ENCODE peak calls at places on chromosomes 13 and 19, in four cellular contexts. S is EL, T is AG10803, K is amygdala. N is an unnamed sample.

GRCh38 chr13:50080856-50081105 is 65.5 kb downstream of the KCNRG start:
- DNase-seq in S (peak; percentile 31), T (no peak), K (no peak), N (no peak)

GRCh38 chr13:74891610-74892009 is 590.4 kb downstream of the TBC1D4 start:
- DNase-seq in S (peak; percentile 63), T (no peak), K (no peak), N (no peak)

GRCh38 chr13:92260363-92260762 is 861.9 kb downstream of the GPC5 start:
- DNase-seq in S (no peak), T (no peak), K (no peak), N (no peak)

GRCh38 chr13:73671011-73671410 is 463.2 kb downstream of the KLF12 start:
- DNase-seq in S (no peak), T (no peak), K (no peak), N (no peak)

GRCh38 chr13:44159633-44160279 is 213.9 kb upstream of the SERP2 start:
- DNase-seq in S (peak; percentile 36), T (no peak), K (no peak), N (no peak)

GRCh38 chr19:2223959-2224358 is 12.2 kb downstream of the PLEKHJ1 start:
- DNase-seq in S (no peak), T (no peak), K (no peak), N (no peak)

GRCh38 chr19:40862785-40863184 is 12.5 kb upstream of the CYP2A6 start:
- DNase-seq in S (no peak), T (peak; percentile 87), K (no peak), N (no peak)

GRCh38 chr19:50022823-50023222 is 2.3 kb downstream of the VRK3 start:
- DNase-seq in S (no peak), T (no peak), K (no peak), N (no peak)

GRCh38 chr19:54178581-54179261 is 5.8 kb upstream of the TMC4 start:
- DNase-seq in S (no peak), T (no peak), K (no peak), N (peak; percentile 58)

GRCh38 chr13:77001963-77002587 is 10.2 kb downstream of the CLN5 start:
- DNase-seq in S (no peak), T (peak; percentile 31), K (no peak), N (no peak)

GRCh38 chr13:83765796-83766195 is 116.5 kb downstream of the SLITRK1 start:
- DNase-seq in S (no peak), T (no peak), K (peak; percentile 34), N (no peak)

GRCh38 chr19:44657211-44657921 is 13.7 kb downstream of the PVR start:
- DNase-seq in S (peak; percentile 69), T (peak; percentile 66), K (no peak), N (no peak)

GRCh38 chr13:63041640-63042414 is 1626.2 kb upstream of the PCDH20 start:
- DNase-seq in S (no peak), T (no peak), K (no peak), N (no peak)

GRCh38 chr13:48586591-48587103 is 53.8 kb upstream of the RCBTB2 start:
- DNase-seq in S (no peak), T (no peak), K (no peak), N (no peak)

GRCh38 chr13:110835721-110836599 is 78.9 kb downstream of the ANKRD10 start:
- DNase-seq in S (no peak), T (no peak), K (no peak), N (no peak)

GRCh38 chr19:35959040-35959967 is 23.1 kb downstream of the LRFN3 start:
- DNase-seq in S (no peak), T (no peak), K (no peak), N (no peak)

GRCh38 chr13:110442946-110443632 is 118.4 kb downstream of the RAB20 start:
- DNase-seq in S (peak; percentile 74), T (peak; percentile 58), K (no peak), N (no peak)

GRCh38 chr13:67042556-67042955 is 187.6 kb downstream of the PCDH9 start:
- DNase-seq in S (no peak), T (no peak), K (no peak), N (no peak)

GRCh38 chr19:39417463-39418181 is 5.2 kb downstream of the PLEKHG2 start:
- DNase-seq in S (no peak), T (no peak), K (no peak), N (no peak)

GRCh38 chr19:33260628-33261418 is 35.2 kb upstream of the SLC7A10 start:
- DNase-seq in S (no peak), T (no peak), K (no peak), N (no peak)

GRCh38 chr19:10911579-10912363 is 16.7 kb downstream of the YIPF2 start:
- DNase-seq in S (no peak), T (no peak), K (no peak), N (no peak)

GRCh38 chr19:45613926-45614725 is 12.1 kb upstream of the GPR4 start:
- DNase-seq in S (peak; percentile 94), T (peak; percentile 88), K (no peak), N (no peak)

GRCh38 chr13:113328851-113329250 is 31.8 kb downstream of the LAMP1 start:
- DNase-seq in S (no peak), T (no peak), K (no peak), N (no peak)

GRCh38 chr13:76570485-76570884 is 315.7 kb downstream of the KCTD12 start:
- DNase-seq in S (no peak), T (no peak), K (no peak), N (no peak)

GRCh38 chr19:13015361-13016231 is 20.3 kb downstream of the NFIX start:
- DNase-seq in S (no peak), T (peak; percentile 78), K (no peak), N (no peak)

GRCh38 chr13:57630661-57631606 is 610 bp upstream of the PCDH17 start:
- DNase-seq in S (no peak), T (no peak), K (peak; percentile 60), N (no peak)

GRCh38 chr19:39481229-39481545 is 549 bp downstream of the TIMM50 start:
- DNase-seq in S (no peak), T (no peak), K (no peak), N (no peak)

GRCh38 chr13:114142640-114143490 is 10.4 kb upstream of the RASA3 start:
- DNase-seq in S (no peak), T (no peak), K (no peak), N (no peak)

GRCh38 chr19:48895226-48895625 is 3.3 kb downstream of the TULP2 start:
- DNase-seq in S (no peak), T (no peak), K (no peak), N (no peak)

GRCh38 chr19:5870986-5871394 is 650 bp upstream of the FUT5 start:
- DNase-seq in S (no peak), T (peak; percentile 25), K (no peak), N (no peak)

GRCh38 chr13:112702983-112703379 is 13.1 kb downstream of the ATP11A start:
- DNase-seq in S (no peak), T (no peak), K (no peak), N (no peak)

GRCh38 chr19:40524133-40524549 is 52.5 kb upstream of the SHKBP1 start:
- DNase-seq in S (no peak), T (no peak), K (no peak), N (no peak)

GRCh38 chr13:43331676-43332075 is 308.3 kb downstream of the DNAJC15 start:
- DNase-seq in S (no peak), T (no peak), K (peak; percentile 17), N (no peak)

GRCh38 chr13:43316997-43317396 is 293.6 kb downstream of the DNAJC15 start:
- DNase-seq in S (peak; percentile 73), T (peak; percentile 65), K (no peak), N (no peak)

GRCh38 chr13:67303661-67304333 is 73.7 kb upstream of the PCDH9 start:
- DNase-seq in S (no peak), T (no peak), K (no peak), N (no peak)

GRCh38 chr13:43376596-43376995 is 353.2 kb downstream of the DNAJC15 start:
- DNase-seq in S (no peak), T (no peak), K (no peak), N (no peak)